ENCODE peak calls at places on chromosome 20, in eight cellular contexts. N, O, B, J, X, K, I and F are unnamed samples.
A peak's percentile ranks its signal among the peaks of the same experiment; 100 is the strongest.

GRCh38 chr20:3473324-3473723 is 2.5 kb downstream of the ATRN start:
- DNase-seq in N (no peak), J (no peak), I (no peak), B (no peak), K (no peak), X (no peak), O (no peak), F (no peak)

GRCh38 chr20:56429496-56429895 is 17.4 kb downstream of the CASS4 start:
- DNase-seq in X (no peak), N (no peak), B (no peak), K (no peak), I (no peak), J (no peak), O (no peak), F (no peak)

GRCh38 chr20:9344080-9344920 is 170.1 kb upstream of the LAMP5 start:
- DNase-seq in B (no peak), O (no peak), I (no peak), K (no peak), X (no peak), N (no peak), J (no peak), F (no peak)

GRCh38 chr20:39861381-39861780 is 827.7 kb downstream of the MAFB start:
- DNase-seq in I (no peak), X (no peak), B (no peak), J (no peak), N (no peak), O (no peak), K (no peak), F (no peak)

GRCh38 chr20:5570442-5570841 is 179.8 kb upstream of the SHLD1 start:
- DNase-seq in J (no peak), B (no peak), O (no peak), I (no peak), X (no peak), K (peak; percentile 52), N (no peak), F (no peak)

GRCh38 chr20:4135385-4136077 is 120.2 kb upstream of the RNF24 start:
- DNase-seq in I (no peak), N (peak; percentile 100), J (no peak), O (peak; percentile 64), B (no peak), K (no peak), X (no peak), F (no peak)

GRCh38 chr20:4956200-4956810 is 45.0 kb downstream of the SLC23A2 start:
- DNase-seq in I (no peak), J (no peak), N (peak; percentile 76), B (no peak), K (no peak), O (no peak), X (no peak), F (no peak)

GRCh38 chr20:45355209-45355608 is 7.0 kb upstream of the SDC4 start:
- DNase-seq in B (no peak), I (no peak), K (no peak), N (peak; percentile 36), J (no peak), O (no peak), X (no peak), F (no peak)

GRCh38 chr20:58718729-58719128 is 26.1 kb downstream of the NPEPL1 start:
- DNase-seq in B (peak; percentile 26), I (no peak), N (no peak), X (no peak), J (no peak), K (peak; percentile 21), O (no peak), F (no peak)

GRCh38 chr20:44015733-44016103 is 101.1 kb downstream of the TOX2 start:
- DNase-seq in B (no peak), O (no peak), J (no peak), X (no peak), N (no peak), K (no peak), I (no peak), F (no peak)

GRCh38 chr20:59977086-59977485 is 18.9 kb downstream of the CDH26 start:
- DNase-seq in X (no peak), I (no peak), K (no peak), N (no peak), J (no peak), B (no peak), O (no peak), F (no peak)

GRCh38 chr20:47304287-47304686 is 52.2 kb downstream of the ZMYND8 start:
- DNase-seq in X (no peak), J (no peak), N (peak; percentile 55), O (peak; percentile 39), B (no peak), I (no peak), K (no peak), F (no peak)

GRCh38 chr20:48526936-48527335 is 300.9 kb downstream of the PREX1 start:
- DNase-seq in K (no peak), X (no peak), B (no peak), O (no peak), J (no peak), I (no peak), N (no peak), F (no peak)

GRCh38 chr20:54062812-54063280 is 7.5 kb downstream of the BCAS1 start:
- DNase-seq in O (no peak), I (no peak), X (no peak), N (peak; percentile 76), B (no peak), K (no peak), J (no peak), F (no peak)

GRCh38 chr20:53061305-53061704 is 89.1 kb downstream of the TSHZ2 start:
- DNase-seq in I (no peak), K (no peak), X (no peak), J (no peak), N (no peak), O (no peak), B (no peak), F (no peak)

GRCh38 chr20:18688676-18689075 is 100.8 kb downstream of the DTD1 start:
- DNase-seq in X (no peak), I (no peak), B (no peak), K (no peak), O (no peak), N (no peak), J (no peak), F (no peak)

GRCh38 chr20:53914861-53915458 is 155.4 kb downstream of the BCAS1 start:
- DNase-seq in N (no peak), O (no peak), I (no peak), X (no peak), K (no peak), J (no peak), B (no peak), F (no peak)

GRCh38 chr20:7352165-7352564 is 584.7 kb downstream of the BMP2 start:
- DNase-seq in I (no peak), J (no peak), B (no peak), K (no peak), X (no peak), N (no peak), O (no peak), F (no peak)

DNA sequence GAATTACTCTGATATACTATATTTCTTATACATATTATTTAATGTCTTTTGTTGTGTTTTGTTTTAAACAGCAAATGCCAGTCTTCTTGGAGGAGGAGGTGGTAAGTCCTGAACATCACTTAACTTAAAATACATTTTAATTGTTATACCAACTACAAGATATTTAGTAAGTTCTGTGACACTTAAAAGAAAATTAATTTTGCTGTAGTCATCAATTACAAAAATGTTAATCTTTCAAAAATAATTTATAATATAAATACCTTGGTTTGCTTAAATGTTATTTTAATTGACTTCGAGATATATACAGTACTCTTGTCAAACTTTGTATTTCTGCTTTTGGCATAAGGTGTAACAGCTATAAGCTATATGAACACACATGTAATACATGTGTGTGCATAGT is 156.0 kb upstream of the FLRT3 start:
- DNase-seq in B (no peak), O (no peak), X (no peak), K (no peak), I (no peak), N (no peak), J (no peak), F (no peak)
- H3K4me3 ChIP-seq in B (no peak overlapping the region), O (no peak overlapping the region), X (no peak overlapping the region), K (no peak overlapping the region), I (no peak overlapping the region), N (no peak overlapping the region), J (no peak overlapping the region), F (no peak overlapping the region)

GRCh38 chr20:61435184-61435822 is 183.2 kb downstream of the CDH4 start:
- DNase-seq in K (no peak), I (no peak), X (no peak), N (no peak), O (no peak), B (no peak), J (no peak), F (no peak)
- TF ChIP-seq CTCF in K (no peak), I (no peak), X (no peak), N (no peak), O (no peak), B (no peak), J (no peak), F (no peak)

DNA sequence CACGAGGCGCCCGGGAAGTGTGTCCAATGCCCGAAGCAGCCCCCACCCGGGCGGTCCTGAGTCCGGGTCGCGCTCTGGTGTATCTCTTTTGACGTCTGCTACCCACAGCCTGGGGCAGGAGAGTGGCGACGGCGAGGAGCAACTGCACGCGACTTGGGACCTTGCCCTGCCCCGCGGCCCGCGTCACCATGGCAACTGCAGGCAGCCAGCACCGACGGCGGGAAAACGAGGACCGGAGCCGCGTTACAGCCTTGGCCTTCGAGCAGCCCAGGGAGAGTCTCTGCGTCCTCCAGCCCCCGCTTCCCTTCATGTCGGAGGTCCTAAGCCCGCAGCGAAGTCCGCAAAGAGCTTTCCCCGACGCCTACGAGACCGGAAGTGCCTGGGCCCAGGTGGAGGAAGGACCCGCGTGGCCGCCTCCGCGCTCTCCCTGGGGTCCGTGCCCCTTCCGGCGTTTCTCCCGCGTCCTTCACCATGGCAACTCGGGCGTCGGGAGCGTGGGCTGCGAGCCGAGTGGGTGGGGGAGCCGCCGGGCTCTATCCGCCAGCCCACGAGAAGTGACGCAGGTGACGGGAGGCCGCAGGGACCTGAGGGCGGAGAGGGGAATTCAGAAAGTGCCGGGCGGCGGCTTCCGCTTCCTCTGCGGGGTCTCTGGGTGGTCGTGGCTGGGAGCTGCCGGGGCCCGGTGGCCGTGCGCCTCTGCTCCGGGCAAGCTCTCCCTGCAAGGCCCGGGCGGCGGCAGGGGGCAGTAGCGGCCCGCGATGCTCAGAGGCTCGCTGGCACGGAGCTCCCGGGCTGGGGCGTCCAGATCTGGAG is 88.6 kb upstream of the TGM3 start:
- DNase-seq in J (peak; percentile 89), X (peak; percentile 69), I (peak; percentile 23), N (peak; percentile 73), B (peak; percentile 93), O (peak; percentile 84), K (peak; percentile 87), F (peak; percentile 25)
- H3K27ac ChIP-seq in J (peak overlapping the region; percentile 3), X (no peak overlapping the region), I (no peak overlapping the region), N (peak overlapping the region; percentile 63), B (no peak overlapping the region), O (no peak overlapping the region), K (no peak overlapping the region), F (no peak overlapping the region)

DNA sequence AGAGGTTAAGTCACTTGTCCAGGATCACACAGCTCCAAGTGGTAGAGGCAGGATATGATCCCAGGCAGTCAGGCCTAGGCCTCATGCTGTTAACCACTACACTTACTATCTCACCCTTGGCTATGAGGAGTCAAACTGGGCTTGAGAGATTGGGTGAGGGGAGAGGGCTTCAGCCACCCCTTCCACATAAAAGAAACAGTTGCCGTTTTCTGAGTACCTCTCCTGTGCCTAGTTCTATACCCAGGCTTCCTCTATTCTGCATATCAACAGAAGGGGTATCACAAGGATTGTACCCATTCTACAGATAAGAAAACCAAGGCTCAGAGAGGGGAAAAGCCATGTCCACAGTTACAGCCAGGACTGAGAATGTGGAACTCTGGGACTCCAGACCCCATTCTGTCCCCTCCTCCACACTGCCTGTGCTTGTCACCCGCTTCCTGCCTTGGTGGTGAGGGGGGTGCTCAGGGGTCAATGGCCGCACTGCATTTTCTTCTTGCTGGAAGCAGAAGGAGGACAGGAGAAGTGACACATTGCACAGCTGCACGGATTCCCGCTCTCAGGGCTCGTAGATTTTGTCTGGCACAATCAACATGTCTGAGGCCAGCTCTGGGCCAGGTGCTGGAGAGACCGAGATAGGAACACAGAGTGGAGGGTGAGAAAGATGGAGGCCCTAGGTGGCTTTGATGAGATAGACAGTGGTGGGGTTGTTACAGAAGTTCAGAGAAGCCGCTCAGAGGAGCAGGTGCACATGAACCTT is 108.4 kb upstream of the PTPN1 start:
- DNase-seq in O (no peak), K (no peak), J (no peak), I (no peak), N (no peak), X (no peak), B (no peak), F (no peak)
- H3K4me3 ChIP-seq in O (no peak overlapping the region), K (no peak overlapping the region), J (no peak overlapping the region), I (no peak overlapping the region), N (no peak overlapping the region), X (no peak overlapping the region), B (no peak overlapping the region), F (no peak overlapping the region)